ENCODE peak calls at places on chromosomes 5 and 9, in four cellular contexts. K is endothelial cell; N is stimulated activated CD8-positive, alpha-beta memory T cell treated with anti-CD3 and anti-CD28 coated beads, Interleukin-15, amount 100 ng/mL, for 1 hour; P is right lobe of liver. O is an unnamed sample.

GRCh38 chr5:69083412-69083811 is 10.4 kb upstream of the SLC30A5 start:
- DNase-seq in K (no peak), N (no peak), P (no peak), O (no peak)

GRCh38 chr9:12775963-12776774 is 1.3 kb downstream of the LURAP1L start:
- DNase-seq in K (peak), N (no peak), P (peak), O (peak)

GRCh38 chr9:27541740-27542139 is 12.1 kb upstream of the MOB3B start:
- DNase-seq in K (no peak), N (no peak), P (no peak), O (no peak)

GRCh38 chr5:82847564-82847963 is 229.6 kb downstream of the TMEM167A start:
- DNase-seq in K (no peak), N (no peak), P (no peak), O (no peak)

GRCh38 chr9:137411670-137412380 is 11.1 kb downstream of the EXD3 start:
- DNase-seq in K (no peak), N (no peak), P (peak), O (no peak)

GRCh38 chr9:114894206-114894605 is 36.2 kb downstream of the TNFSF8 start:
- DNase-seq in K (no peak), N (no peak), P (no peak), O (no peak)

GRCh38 chr9:91386765-91387164 is 25.0 kb upstream of the AUH start:
- DNase-seq in K (no peak), N (no peak), P (no peak), O (no peak)

GRCh38 chr9:78325343-78325742 is 28.4 kb downstream of the PSAT1 start:
- DNase-seq in K (no peak), N (no peak), P (peak), O (no peak)

GRCh38 chr5:135139397-135140134 is 105.5 kb upstream of the PITX1 start:
- DNase-seq in K (no peak), N (no peak), P (no peak), O (peak)

GRCh38 chr9:4555251-4555650 is 65.0 kb downstream of the SLC1A1 start:
- DNase-seq in K (no peak), N (no peak), P (no peak), O (no peak)

GRCh38 chr5:176747670-176748072 is 62.7 kb upstream of the UNC5A start:
- DNase-seq in K (no peak), N (no peak), P (no peak), O (no peak)

GRCh38 chr5:141913560-141913959 is 10.1 kb upstream of the DELE1 start:
- DNase-seq in K (no peak), N (no peak), P (no peak), O (no peak)

GRCh38 chr9:114181583-114182409 is 26.5 kb downstream of the COL27A1 start:
- DNase-seq in K (no peak), N (no peak), P (peak), O (no peak)

GRCh38 chr9:99966720-99967119 is 60.3 kb downstream of the STX17 start:
- DNase-seq in K (no peak), N (no peak), P (no peak), O (peak)

GRCh38 chr9:93416530-93417235 is 34.8 kb upstream of the FAM120A start:
- DNase-seq in K (no peak), N (no peak), P (no peak), O (no peak)

GRCh38 chr9:134204041-134204440 is 39.7 kb upstream of the RNU6ATAC start:
- DNase-seq in K (no peak), N (no peak), P (peak), O (no peak)

GRCh38 chr5:181281077-181281983 is 20.4 kb upstream of the TRIM52 start:
- DNase-seq in K (peak), N (no peak), P (no peak), O (peak)

GRCh38 chr9:137095664-137096517 is 9.1 kb downstream of the MAN1B1 start:
- DNase-seq in K (no peak), N (peak), P (no peak), O (no peak)

GRCh38 chr5:68277427-68277826 is 61.9 kb downstream of the PIK3R1 start:
- DNase-seq in K (no peak), N (no peak), P (no peak), O (no peak)

GRCh38 chr5:17802256-17802655 is 168.0 kb downstream of the TAF11L14 start:
- DNase-seq in K (no peak), N (no peak), P (no peak), O (no peak)

GRCh38 chr9:16100596-16101091 is 547.8 kb downstream of the CCDC171 start:
- DNase-seq in K (no peak), N (no peak), P (no peak), O (no peak)

O was measured in HuH-7.